ENCODE peak calls at places on chromosomes 11 and 22, in four cellular contexts. P is PC-3, Q is psoas muscle, W is RWPE1. S is an unnamed sample.

GRCh38 chr11:105106140-105106539 is 33.4 kb downstream of the CARD18 start:
- DNase-seq in W (no peak), P (no peak), Q (no peak), S (no peak)

GRCh38 chr11:48050304-48050703 is 69.9 kb downstream of the PTPRJ start:
- DNase-seq in P (no peak), Q (no peak), W (no peak), S (no peak)

GRCh38 chr11:130715085-130715932 is 201.0 kb downstream of the SNX19 start:
- DNase-seq in P (no peak), Q (no peak), W (no peak), S (no peak)

GRCh38 chr11:23563591-23563990 is 703.3 kb upstream of the CCDC179 start:
- DNase-seq in Q (no peak), P (no peak), W (no peak), S (no peak)

GRCh38 chr11:74687237-74688005 is 43.8 kb downstream of the CHRDL2 start:
- DNase-seq in P (peak; percentile 22), W (no peak), Q (no peak), S (no peak)

GRCh38 chr11:33932721-33933120 is 40.8 kb upstream of the LMO2 start:
- DNase-seq in W (no peak), P (no peak), Q (no peak), S (no peak)

GRCh38 chr22:27581241-27581640 is 220.3 kb downstream of the MN1 start:
- DNase-seq in P (no peak), Q (no peak), W (no peak), S (no peak)

GRCh38 chr11:115153135-115153534 is 351.1 kb downstream of the CADM1 start:
- DNase-seq in P (no peak), Q (no peak), W (peak; percentile 21), S (no peak)

GRCh38 chr11:986270-986951 is 50.1 kb downstream of the MUC6 start:
- DNase-seq in Q (no peak), P (peak; percentile 15), W (peak; percentile 45), S (peak; percentile 94)

GRCh38 chr11:95698939-95699562 is 90.5 kb downstream of the FAM76B start:
- DNase-seq in W (no peak), Q (no peak), P (no peak), S (no peak)

GRCh38 chr11:102914238-102915043 is 39.7 kb upstream of the MMP12 start:
- DNase-seq in Q (no peak), W (peak; percentile 42), P (peak; percentile 76), S (no peak)

GRCh38 chr11:8055111-8055835 is 25.7 kb upstream of the TUB start:
- DNase-seq in P (no peak), Q (no peak), W (no peak), S (no peak)

GRCh38 chr22:40432625-40433024 is 62.2 kb downstream of the SGSM3 start:
- DNase-seq in P (no peak), W (no peak), Q (no peak), S (no peak)

GRCh38 chr11:79503028-79503427 is 62.2 kb upstream of the TENM4 start:
- DNase-seq in P (no peak), W (no peak), Q (no peak), S (no peak)

GRCh38 chr11:112744041-112744440 is 217.2 kb upstream of the NCAM1 start:
- DNase-seq in P (no peak), W (no peak), Q (no peak), S (no peak)

GRCh38 chr11:44047931-44048431 is at the start of gene ACCSL:
- DNase-seq in Q (no peak), W (no peak), P (no peak), S (no peak)

GRCh38 chr11:99918761-99919160 is 768.3 kb upstream of the ARHGAP42 start:
- DNase-seq in P (no peak), Q (no peak), W (no peak), S (no peak)

GRCh38 chr22:45774016-45774670 is 102.5 kb downstream of the ATXN10 start:
- DNase-seq in Q (no peak), W (no peak), P (no peak), S (no peak)

GRCh38 chr11:22133785-22134184 is 59.1 kb upstream of the ANO5 start:
- DNase-seq in Q (no peak), P (no peak), W (no peak), S (no peak)

GRCh38 chr11:10114593-10115404 is 179.2 kb downstream of the SBF2 start:
- DNase-seq in W (no peak), P (no peak), Q (no peak), S (no peak)

GRCh38 chr11:118789501-118790356 is 1.2 kb downstream of the DDX6 start:
- DNase-seq in Q (no peak), P (peak; percentile 36), W (peak; percentile 23), S (no peak)

GRCh38 chr11:131987703-131988102 is 617.3 kb downstream of the NTM start:
- DNase-seq in P (peak; percentile 18), Q (no peak), W (peak; percentile 13), S (no peak)

GRCh38 chr11:64089027-64089360 is 53.3 kb downstream of the FLRT1 start:
- DNase-seq in Q (no peak), W (no peak), P (no peak), S (peak; percentile 80)

GRCh38 chr11:64086263-64086938 is 50.7 kb downstream of the FLRT1 start:
- DNase-seq in W (no peak), P (no peak), Q (peak; percentile 70), S (peak; percentile 45)

GRCh38 chr11:64089915-64090810 is 54.4 kb downstream of the FLRT1 start:
- DNase-seq in W (no peak), Q (no peak), P (no peak), S (no peak)

GRCh38 chr11:64089493-64089892 is 53.8 kb downstream of the FLRT1 start:
- DNase-seq in W (no peak), Q (no peak), P (no peak), S (peak; percentile 95)

DNA sequence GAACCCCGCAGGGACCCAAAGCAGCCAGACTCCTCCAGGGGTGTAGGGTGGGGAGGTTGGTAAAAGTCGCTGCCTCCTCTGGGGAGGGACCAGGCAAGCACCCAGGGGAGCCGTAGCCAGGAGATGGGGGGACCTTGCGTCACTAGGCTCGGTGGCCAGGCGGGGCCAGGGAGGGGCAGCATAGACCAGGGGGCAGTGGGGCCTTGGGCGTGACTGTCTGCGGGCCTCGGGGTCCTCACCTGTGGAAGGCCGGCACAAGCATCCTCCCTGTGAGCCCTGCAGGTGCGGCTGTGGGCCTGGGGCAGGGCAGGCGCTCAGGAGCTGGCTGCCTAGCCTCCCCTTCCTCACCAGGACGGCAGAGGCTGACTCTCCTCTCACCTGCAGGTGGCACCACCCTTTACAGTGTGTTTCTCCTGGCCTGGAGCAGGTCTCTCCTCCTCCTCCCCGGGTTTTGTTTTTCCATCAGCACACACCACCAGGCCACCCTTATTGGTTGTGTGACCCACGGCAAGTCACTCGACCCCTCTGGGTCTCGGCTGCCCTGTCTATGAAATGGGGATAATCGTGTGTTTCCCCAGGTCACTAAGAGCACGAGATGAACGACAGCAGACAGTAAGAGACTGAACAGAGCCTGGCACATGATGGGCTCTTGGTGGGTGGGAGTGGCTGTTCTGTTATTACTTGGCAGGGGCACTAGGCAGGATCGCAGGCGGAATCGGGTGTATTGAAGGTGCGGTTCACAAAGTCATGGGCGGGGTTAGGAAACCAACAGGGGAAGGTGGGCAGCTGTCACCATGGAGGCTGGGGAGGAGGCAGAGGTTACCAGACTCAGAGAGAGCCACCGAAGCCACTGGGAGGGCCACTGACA is 52.7 kb downstream of the FLRT1 start:
- DNase-seq in W (no peak), Q (no peak), P (peak; percentile 17), S (peak; percentile 58)
- TF ChIP-seq CTCF in W (peak; percentile 21), Q (no peak), P (peak; percentile 68), S (peak; percentile 57)

GRCh38 chr11:30392977-30393376 is 70.1 kb downstream of the ARL14EP start:
- DNase-seq in Q (no peak), P (no peak), W (no peak), S (peak; percentile 7)
- TF ChIP-seq CTCF in Q (no peak), P (no peak), W (no peak), S (no peak)

GRCh38 chr11:94544832-94545640 is 1.3 kb downstream of the FUT4 start:
- DNase-seq in Q (peak; percentile 37), W (no peak), P (no peak), S (peak; percentile 25)

GRCh38 chr11:94544582-94544831 is 786 bp downstream of the FUT4 start:
- DNase-seq in W (no peak), Q (no peak), P (no peak), S (no peak)

GRCh38 chr11:94549166-94549565 is 5.4 kb downstream of the FUT4 start:
- DNase-seq in P (no peak), Q (no peak), W (no peak), S (no peak)

GRCh38 chr11:94545641-94546470 is 2.1 kb downstream of the FUT4 start:
- DNase-seq in W (no peak), Q (no peak), P (no peak), S (no peak)

DNA sequence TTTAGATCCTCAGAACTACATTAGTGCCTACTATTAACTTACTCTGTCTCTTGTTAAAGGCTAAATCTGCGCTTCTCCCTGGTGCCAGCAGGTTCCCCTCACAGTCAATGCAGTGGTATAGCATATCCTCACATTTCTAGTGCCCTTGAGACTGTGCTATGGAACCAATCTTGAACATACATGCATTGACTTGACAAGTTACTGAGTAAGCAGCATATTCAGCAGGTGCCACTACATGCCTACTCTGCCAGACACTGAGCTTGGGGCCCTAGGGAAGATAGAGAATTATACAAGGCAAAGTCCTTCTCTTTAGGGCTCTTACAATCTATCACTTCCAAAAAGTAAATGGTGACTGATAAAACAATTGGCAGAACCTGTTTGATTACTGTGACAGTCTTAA is 3.2 kb downstream of the FUT4 start:
- DNase-seq in W (no peak), Q (no peak), P (peak; percentile 31), S (no peak)
- TF ChIP-seq CTCF in W (no peak), Q (no peak), P (no peak), S (no peak)

GRCh38 chr11:121763526-121763925 is 310.8 kb upstream of the SORL1-AS1 start:
- DNase-seq in Q (no peak), W (no peak), P (no peak), S (no peak)

GRCh38 chr11:121766138-121766537 is 313.4 kb upstream of the SORL1-AS1 start:
- DNase-seq in Q (no peak), W (no peak), P (no peak), S (no peak)

GRCh38 chr11:121761171-121761570 is 308.4 kb upstream of the SORL1-AS1 start:
- DNase-seq in W (no peak), P (no peak), Q (no peak), S (no peak)

GRCh38 chr11:121767433-121767832 is 314.7 kb upstream of the SORL1-AS1 start:
- DNase-seq in Q (no peak), P (no peak), W (no peak), S (no peak)

GRCh38 chr11:121762820-121763219 is 310.1 kb upstream of the SORL1-AS1 start:
- DNase-seq in Q (no peak), P (peak; percentile 18), W (peak; percentile 17), S (peak; percentile 46)
- TF ChIP-seq CTCF in Q (no peak), P (no peak), W (no peak), S (no peak)

GRCh38 chr22:22520020-22520656 is at the start of gene ZNF280A:
- DNase-seq in W (no peak), Q (no peak), P (no peak), S (peak; percentile 3)
- TF ChIP-seq CTCF in W (no peak), Q (no peak), P (no peak), S (peak; percentile 10)

DNA sequence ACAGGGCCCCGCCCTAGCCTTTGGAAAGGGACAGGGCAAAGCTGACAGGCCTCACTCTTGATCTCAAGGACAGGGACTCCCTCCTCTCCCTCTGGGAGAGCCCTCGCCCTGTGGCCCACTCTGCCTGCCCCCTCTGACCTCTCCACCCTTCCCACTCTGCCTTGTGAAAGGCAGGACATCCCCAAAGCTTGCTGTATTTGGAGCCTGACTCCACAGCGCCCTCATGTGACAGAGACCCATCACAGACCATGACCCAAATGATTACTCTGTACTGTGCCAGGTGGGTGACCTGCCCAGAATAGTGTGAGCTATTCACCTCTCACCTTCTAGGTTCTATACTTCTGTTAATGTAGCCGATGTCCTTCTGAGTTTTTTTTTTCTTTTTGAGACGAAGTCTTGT is 18.8 kb downstream of the P2RY2 start:
- DNase-seq in W (peak; percentile 44), Q (peak; percentile 71), P (peak; percentile 77), S (peak; percentile 46)
- TF ChIP-seq CTCF in W (peak; percentile 30), Q (peak; percentile 65), P (peak; percentile 95), S (peak; percentile 65)

S was measured in thyroid gland.